ENCODE peak calls at places on chromosome 4, in ten cellular contexts. Q is HCT116; P is natural killer cell; W is body of pancreas; I is naive thymus-derived CD8-positive, alpha-beta T cell; L is IMR-90; D is left lung; U is right cardiac atrium; A is RWPE2; T is activated naive CD4-positive, alpha-beta T cell treated with anti-CD3 and anti-CD28 coated beads, Interleukin-2, amount 50 U/mL, for 72 hours. V is an unnamed sample.

GRCh38 chr4:53960843-53961242 is 103.6 kb downstream of the CHIC2 start:
- ATAC-seq in L (no peak), T (no peak), I (no peak), D (no peak), W (no peak), Q (no peak), A (no peak), U (no peak), P (no peak), V (no peak)

GRCh38 chr4:72243641-72244040 is 211.8 kb downstream of the NPFFR2 start:
- ATAC-seq in U (no peak), L (no peak), T (no peak), W (no peak), I (no peak), Q (no peak), A (peak), D (no peak), P (no peak), V (no peak)

GRCh38 chr4:102141855-102142254 is 203.4 kb downstream of the SLC39A8 start:
- ATAC-seq in T (no peak), P (no peak), D (no peak), Q (no peak), U (no peak), I (no peak), W (no peak), L (no peak), A (no peak), V (no peak)

GRCh38 chr4:35975617-35976355 is 268.5 kb downstream of the ARAP2 start:
- ATAC-seq in U (no peak), P (no peak), I (no peak), W (no peak), A (no peak), Q (no peak), T (peak), L (no peak), D (no peak), V (no peak)

GRCh38 chr4:98879515-98879914 is 49.4 kb downstream of the EIF4E start:
- ATAC-seq in I (no peak), U (no peak), Q (no peak), L (no peak), W (no peak), A (no peak), P (no peak), T (no peak), D (no peak), V (no peak)

GRCh38 chr4:19675172-19675811 is 576.4 kb upstream of the SLIT2 start:
- ATAC-seq in I (no peak), L (peak), U (no peak), T (no peak), A (no peak), W (no peak), Q (no peak), P (no peak), D (no peak), V (peak)

GRCh38 chr4:131054489-131055019 is 1958.6 kb downstream of the C4orf33 start:
- ATAC-seq in U (no peak), A (no peak), P (no peak), W (no peak), I (no peak), L (no peak), Q (peak), D (peak), T (no peak), V (no peak)

GRCh38 chr4:165462009-165462408 is 83.2 kb downstream of the CPE start:
- ATAC-seq in U (no peak), D (no peak), P (no peak), I (no peak), L (no peak), T (no peak), Q (no peak), W (no peak), A (no peak), V (no peak)

GRCh38 chr4:41541697-41542096 is 3.7 kb downstream of the LIMCH1 start:
- ATAC-seq in A (no peak), T (no peak), W (peak), L (no peak), U (peak), Q (no peak), I (no peak), D (peak), P (no peak), V (peak)

GRCh38 chr4:150943831-150944230 is 71.3 kb downstream of the LRBA start:
- ATAC-seq in L (no peak), I (no peak), D (peak), T (peak), W (no peak), P (no peak), A (no peak), U (no peak), Q (no peak), V (no peak)

GRCh38 chr4:87092389-87093141 is 127.9 kb downstream of the KLHL8 start:
- ATAC-seq in A (peak), U (peak), Q (peak), D (peak), I (no peak), P (no peak), W (peak), L (peak), T (no peak), V (peak)

GRCh38 chr4:145935253-145936141 is 3.1 kb downstream of the ZNF827 start:
- ATAC-seq in T (no peak), A (no peak), P (no peak), Q (no peak), L (no peak), W (no peak), I (no peak), U (peak), D (peak), V (no peak)

GRCh38 chr4:74376888-74377483 is 12.0 kb downstream of the EREG start:
- ATAC-seq in T (no peak), D (peak), L (peak), Q (no peak), I (peak), P (peak), W (no peak), U (peak), A (peak), V (peak)

GRCh38 chr4:158858410-158859189 is 89.8 kb downstream of the FNIP2 start:
- ATAC-seq in Q (no peak), D (no peak), I (no peak), L (no peak), T (peak), U (no peak), A (peak), P (no peak), W (no peak), V (no peak)

GRCh38 chr4:105191621-105192210 is 45.0 kb downstream of the TET2 start:
- ATAC-seq in D (peak), Q (no peak), A (peak), T (peak), U (peak), L (peak), I (no peak), P (no peak), W (peak), V (peak)

GRCh38 chr4:188658958-188659522 is 519.8 kb downstream of the TRIML1 start:
- ATAC-seq in T (no peak), L (no peak), Q (no peak), P (no peak), I (no peak), W (no peak), D (no peak), A (no peak), U (no peak), V (no peak)

GRCh38 chr4:6199344-6199921 is 916 bp downstream of the JAKMIP1 start:
- ATAC-seq in D (no peak), P (peak), U (no peak), A (no peak), I (peak), W (no peak), Q (no peak), L (no peak), T (no peak), V (no peak)

GRCh38 chr4:90546114-90546513 is 418.9 kb downstream of the CCSER1 start:
- ATAC-seq in A (peak), P (no peak), D (no peak), T (no peak), Q (no peak), W (no peak), L (no peak), I (no peak), U (no peak), V (no peak)

GRCh38 chr4:4981827-4982226 is 37.4 kb downstream of the CYTL1 start:
- ATAC-seq in D (no peak), U (peak), W (no peak), P (no peak), Q (no peak), L (no peak), I (no peak), A (no peak), T (no peak), V (peak)

GRCh38 chr4:94426783-94427182 is 25.0 kb upstream of the PDLIM5 start:
- ATAC-seq in Q (no peak), L (no peak), P (no peak), A (no peak), U (no peak), W (no peak), D (no peak), I (no peak), T (no peak), V (no peak)

GRCh38 chr4:77203380-77204197 is 46.6 kb downstream of the CCNG2 start:
- ATAC-seq in W (peak), D (peak), P (peak), Q (peak), U (peak), T (peak), A (peak), I (peak), L (peak), V (peak)

GRCh38 chr4:40199179-40199670 is 2.4 kb downstream of the RHOH start:
- ATAC-seq in T (no peak), Q (no peak), P (no peak), I (peak), A (no peak), D (no peak), U (no peak), L (no peak), W (no peak), V (no peak)

GRCh38 chr4:59217910-59218631 is 1982.1 kb upstream of the ADGRL3 start:
- ATAC-seq in Q (no peak), L (no peak), A (no peak), I (no peak), U (no peak), D (no peak), W (no peak), T (no peak), P (no peak), V (no peak)

GRCh38 chr4:140131663-140132229 is 22.2 kb downstream of the MAML3 start:
- ATAC-seq in L (no peak), W (no peak), U (no peak), P (no peak), A (no peak), Q (no peak), D (no peak), I (no peak), T (peak), V (no peak)

GRCh38 chr4:147768113-147768512 is 36.2 kb downstream of the ARHGAP10 start:
- ATAC-seq in P (no peak), A (peak), Q (no peak), L (peak), T (peak), W (no peak), U (peak), I (no peak), D (peak), V (peak)

GRCh38 chr4:178275671-178276360 is 833.6 kb upstream of the AGA start:
- ATAC-seq in U (no peak), T (no peak), A (no peak), D (no peak), Q (peak), W (no peak), L (no peak), I (no peak), P (no peak), V (no peak)

GRCh38 chr4:94489075-94489474 is 37.3 kb downstream of the PDLIM5 start:
- ATAC-seq in D (no peak), A (peak), P (no peak), T (no peak), L (peak), W (no peak), U (peak), Q (no peak), I (no peak), V (no peak)

GRCh38 chr4:139581096-139581495 is 25.1 kb upstream of the SETD7 start:
- ATAC-seq in I (no peak), W (no peak), P (no peak), Q (no peak), L (no peak), T (no peak), A (no peak), D (no peak), U (no peak), V (no peak)

GRCh38 chr4:108622022-108622421 is 1.6 kb downstream of the RPL34 start:
- ATAC-seq in Q (no peak), L (no peak), D (no peak), U (no peak), I (no peak), P (no peak), T (no peak), W (no peak), A (no peak), V (no peak)

GRCh38 chr4:54384563-54384962 is 155.5 kb downstream of the PDGFRA start:
- ATAC-seq in W (no peak), I (no peak), D (peak), A (peak), P (peak), Q (peak), T (no peak), L (peak), U (peak), V (no peak)

GRCh38 chr4:10003666-10004065 is 17.6 kb downstream of the SLC2A9 start:
- ATAC-seq in W (no peak), P (no peak), U (no peak), Q (no peak), T (peak), L (no peak), I (no peak), A (no peak), D (no peak), V (no peak)

GRCh38 chr4:76772498-76773106 is 125.3 kb downstream of the SOWAHB start:
- ATAC-seq in Q (no peak), A (no peak), U (no peak), W (no peak), D (peak), L (peak), P (no peak), I (no peak), T (no peak), V (no peak)

GRCh38 chr4:74433541-74434172 is 11.3 kb upstream of the AREG start:
- ATAC-seq in I (no peak), Q (peak), U (no peak), L (no peak), P (no peak), W (no peak), D (no peak), T (no peak), A (peak), V (no peak)

GRCh38 chr4:1222938-1223690 is 25.8 kb downstream of the CTBP1 start:
- ATAC-seq in U (no peak), W (no peak), D (no peak), Q (no peak), T (no peak), L (no peak), P (no peak), I (no peak), A (no peak), V (no peak)

V was measured in gastroesophageal sphincter.